ENCODE peak calls at places on chromosomes 16 and 17, in six cellular contexts. F, Y, L, I, O and R are unnamed samples.

GRCh38 chr16:27779719-27780161 is 229.8 kb downstream of the KATNIP start:
- DNase-seq in L (no peak), Y (no peak), F (peak), O (peak), I (no peak), R (no peak)

GRCh38 chr17:76716146-76716833 is 5.5 kb upstream of the MXRA7 start:
- DNase-seq in O (no peak), F (no peak), L (no peak), I (peak), Y (no peak), R (no peak)

GRCh38 chr16:286491-287297 is 3.7 kb downstream of the PDIA2 start:
- DNase-seq in F (no peak), L (no peak), I (no peak), O (no peak), Y (no peak), R (no peak)

GRCh38 chr16:88923926-88924833 is 52.8 kb downstream of the CBFA2T3 start:
- DNase-seq in O (no peak), F (no peak), L (no peak), Y (no peak), I (no peak), R (peak)

GRCh38 chr17:65529040-65529633 is 32.3 kb downstream of the AXIN2 start:
- DNase-seq in F (no peak), O (no peak), I (no peak), L (no peak), Y (no peak), R (no peak)

GRCh38 chr16:82627811-82628339 is 1.1 kb downstream of the CDH13 start:
- DNase-seq in L (no peak), F (peak), Y (peak), I (no peak), O (no peak), R (no peak)

GRCh38 chr16:24848065-24848464 is 2.3 kb downstream of the SLC5A11 start:
- DNase-seq in L (no peak), O (no peak), I (no peak), F (no peak), Y (no peak), R (peak)

GRCh38 chr16:30958164-30959083 is 870 bp downstream of the SETD1A start:
- DNase-seq in Y (peak), F (no peak), L (no peak), I (no peak), O (peak), R (peak)

GRCh38 chr17:10547351-10547750 is 2.1 kb downstream of the MYH2 start:
- DNase-seq in I (no peak), Y (no peak), F (no peak), L (no peak), O (no peak), R (no peak)

GRCh38 chr16:11112723-11113348 is 143.2 kb downstream of the SOCS1 start:
- DNase-seq in Y (no peak), F (peak), L (no peak), I (no peak), O (peak), R (no peak)

GRCh38 chr16:58853830-58854229 is 119.7 kb upstream of the GOT2 start:
- DNase-seq in I (no peak), L (no peak), F (no peak), Y (no peak), O (no peak), R (no peak)

GRCh38 chr17:18258356-18259038 is at the start of gene FLII:
- DNase-seq in O (peak), F (peak), Y (peak), L (no peak), I (no peak), R (peak)

GRCh38 chr16:17469011-17469741 is 1.6 kb downstream of the XYLT1 start:
- DNase-seq in Y (no peak), I (peak), F (no peak), L (no peak), O (no peak), R (no peak)

GRCh38 chr17:27506348-27507218 is 50.3 kb downstream of the KSR1 start:
- DNase-seq in L (no peak), Y (no peak), I (no peak), F (no peak), O (no peak), R (peak)

GRCh38 chr16:15608398-15609285 is 34.3 kb downstream of the MARF1 start:
- DNase-seq in O (no peak), F (no peak), Y (no peak), L (no peak), I (peak), R (peak)

GRCh38 chr16:27918755-27919154 is 144.8 kb downstream of the GSG1L start:
- DNase-seq in O (no peak), Y (no peak), L (no peak), F (no peak), I (no peak), R (no peak)

DNA sequence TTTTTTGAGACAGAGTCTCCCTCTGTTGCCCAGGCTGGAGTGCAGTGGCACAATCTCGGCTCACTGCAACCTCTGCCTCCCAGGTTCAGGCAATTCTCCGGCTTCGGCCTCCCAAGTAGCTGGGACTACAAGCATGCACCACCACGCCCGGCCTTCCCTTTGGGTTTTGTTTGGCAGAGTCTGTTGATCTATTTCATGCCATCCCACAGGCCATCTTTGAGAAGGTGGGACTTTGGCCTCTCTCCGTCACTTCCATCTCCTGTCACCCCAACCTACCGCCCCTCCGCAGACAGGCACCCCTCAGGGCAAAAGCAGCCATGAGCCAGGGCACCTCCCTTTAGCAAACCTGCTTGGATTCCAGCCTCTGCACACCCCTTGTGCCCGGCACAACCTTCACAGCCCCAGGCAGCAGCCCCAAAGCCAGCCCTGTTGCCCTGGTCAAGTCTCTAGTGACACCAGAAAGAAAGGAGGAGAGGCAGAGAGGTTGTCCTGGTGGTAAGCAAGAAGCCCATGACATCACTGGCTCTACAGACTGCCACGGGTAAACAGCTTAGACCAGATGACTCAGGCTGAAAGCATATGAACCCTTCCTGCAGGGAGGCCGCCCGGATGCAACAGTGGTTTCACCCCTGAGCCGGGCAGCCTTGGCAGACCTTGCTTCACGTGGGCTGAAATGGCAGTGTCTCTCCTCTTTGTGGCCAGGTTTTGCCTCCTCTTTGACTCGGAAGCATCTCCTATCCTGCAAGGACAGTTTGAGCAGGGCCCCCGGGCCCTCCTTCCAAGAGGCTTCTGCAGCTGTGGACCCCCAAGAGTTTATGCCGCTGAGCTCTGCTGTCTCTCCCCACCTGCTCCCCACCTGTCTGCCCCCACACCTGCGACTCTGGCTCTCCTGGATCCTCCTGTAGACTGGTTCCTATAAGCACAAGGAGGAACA is 8.1 kb upstream of the TIMP2 start:
- DNase-seq in Y (no peak), I (peak), F (no peak), L (peak), O (no peak), R (peak)
- H3K4me3 ChIP-seq in Y (peak), I (peak), F (no peak), L (peak), O (peak), R (peak)

GRCh38 chr16:50371936-50372595 is 3.3 kb upstream of the BRD7 start:
- DNase-seq in Y (no peak), I (no peak), F (no peak), O (peak), L (no peak), R (no peak)

GRCh38 chr16:50371036-50371716 is 2.4 kb upstream of the BRD7 start:
- DNase-seq in L (no peak), I (no peak), F (no peak), O (no peak), Y (no peak), R (no peak)

GRCh38 chr16:50368410-50369132 is at the start of gene BRD7:
- DNase-seq in L (no peak), I (no peak), O (peak), Y (peak), F (peak), R (peak)

GRCh38 chr16:50367777-50368409 is 895 bp downstream of the BRD7 start:
- DNase-seq in I (no peak), L (no peak), O (no peak), Y (no peak), F (no peak), R (no peak)

GRCh38 chr16:50369133-50369804 is 481 bp upstream of the BRD7 start:
- DNase-seq in F (no peak), L (no peak), I (no peak), O (no peak), Y (no peak), R (no peak)
- H3K4me3 ChIP-seq in F (peak), L (peak), I (peak), O (peak), Y (peak), R (peak)

GRCh38 chr16:12917246-12917645 is 15.8 kb downstream of the SHISA9 start:
- DNase-seq in F (no peak), Y (no peak), I (no peak), L (no peak), O (no peak), R (no peak)
- H3K4me3 ChIP-seq in F (no peak), Y (no peak), I (no peak), L (no peak), O (no peak), R (no peak)

DNA sequence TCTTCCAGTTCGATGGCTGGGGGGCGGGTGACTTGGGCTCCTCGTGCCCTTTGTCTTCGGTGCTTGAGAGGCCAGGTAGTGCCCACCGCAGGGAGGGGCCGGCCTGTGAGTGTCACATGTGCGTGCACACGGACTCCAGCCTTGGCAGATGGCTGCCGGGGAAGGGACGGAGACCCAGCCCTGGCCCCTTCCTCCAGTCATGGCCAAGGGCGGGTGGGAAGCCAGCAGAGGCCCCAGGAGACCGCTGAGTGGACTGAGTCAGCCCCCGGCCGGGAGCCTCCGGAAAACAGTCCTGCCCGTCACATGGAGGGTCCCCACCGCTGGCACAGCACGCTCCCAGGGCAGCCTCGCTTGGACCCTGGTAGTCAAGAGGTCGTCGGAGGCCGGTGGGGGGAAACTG is 4.2 kb downstream of the GLIS2 start:
- DNase-seq in Y (no peak), O (no peak), I (no peak), L (no peak), F (no peak), R (no peak)
- H3K4me3 ChIP-seq in Y (peak), O (no peak), I (no peak), L (peak), F (no peak), R (no peak)

DNA sequence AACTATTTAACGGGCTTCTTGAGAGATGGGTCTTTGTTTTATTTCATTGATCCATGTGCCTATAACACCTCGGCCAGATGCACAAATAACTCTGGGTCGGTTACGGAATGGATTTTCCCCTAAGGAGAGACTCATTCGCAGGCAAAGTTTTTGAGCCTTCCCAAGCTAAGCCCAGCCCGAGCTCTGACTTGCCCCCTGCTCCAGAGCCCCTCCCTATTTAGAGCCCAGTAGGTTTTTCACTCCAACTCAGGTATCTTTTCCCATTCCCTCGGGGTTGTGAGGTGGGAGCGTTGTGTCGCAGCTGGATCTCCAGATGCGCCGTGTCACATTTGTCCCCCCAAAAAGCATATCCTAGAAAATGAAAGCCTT is 812 bp upstream of the MYOCD start:
- DNase-seq in I (no peak), Y (no peak), O (no peak), F (no peak), L (no peak), R (no peak)
- H3K4me3 ChIP-seq in I (peak), Y (peak), O (no peak), F (peak), L (peak), R (no peak)